ENCODE peak calls at places on chromosome 6, in seven cellular contexts. W is stomach; R is AML-193; P is HT1080; C is HTR-8/SVneo; U is activated T-helper 1 cell treated with anti-CD3 and anti-CD28 coated beads, Interleukin-12 subunit alpha, Interleukin-12 subunit beta, Interleukin-2, Interleukin-4 antibody, amounts not matched to agents 30 ng/mL and 10 ng/mL and 1 ng/mL, durations not matched to agents 14 hours and 24 hours and 36 hours; B is colonic mucosa. Z is an unnamed sample.

GRCh38 chr6:27479319-27480182 is 6.6 kb upstream of the ZNF184 start:
- DNase-seq in C (peak), R (peak), P (peak), W (peak), B (peak), U (peak), Z (peak)

GRCh38 chr6:149235130-149235561 is 82.4 kb upstream of the TAB2 start:
- DNase-seq in R (peak), U (no peak), P (peak), W (no peak), C (peak), B (peak), Z (no peak)

GRCh38 chr6:37209461-37210205 is 39.7 kb downstream of the PIM1 start:
- DNase-seq in P (no peak), W (no peak), R (no peak), U (peak), C (no peak), B (no peak), Z (no peak)

GRCh38 chr6:127100510-127101140 is 17.8 kb upstream of the RSPO3 start:
- DNase-seq in U (no peak), P (no peak), B (no peak), W (no peak), C (no peak), R (peak), Z (no peak)

GRCh38 chr6:126955621-126956020 is 162.8 kb upstream of the RSPO3 start:
- DNase-seq in B (no peak), P (no peak), R (no peak), U (no peak), C (no peak), W (no peak), Z (no peak)

GRCh38 chr6:156776470-156776840 is 723 bp upstream of the ARID1B start:
- DNase-seq in R (peak), P (no peak), B (peak), U (peak), C (no peak), W (no peak), Z (peak)

GRCh38 chr6:165615629-165616028 is 47.4 kb downstream of the PDE10A start:
- DNase-seq in R (no peak), W (no peak), P (peak), B (no peak), C (no peak), U (no peak), Z (no peak)

GRCh38 chr6:165972139-165972802 is 195.4 kb downstream of the TBXT start:
- DNase-seq in W (no peak), C (no peak), P (no peak), R (no peak), U (no peak), B (no peak), Z (no peak)

GRCh38 chr6:958531-958930 is 265.6 kb upstream of the EXOC2 start:
- DNase-seq in B (no peak), P (peak), C (no peak), W (no peak), R (no peak), U (no peak), Z (no peak)

GRCh38 chr6:10837009-10837691 is 1.2 kb downstream of the MAK start:
- DNase-seq in W (peak), R (no peak), B (peak), C (peak), P (peak), U (no peak), Z (no peak)

GRCh38 chr6:36851149-36851614 is 11.9 kb upstream of the CPNE5 start:
- DNase-seq in P (peak), W (peak), R (peak), U (peak), B (peak), C (peak), Z (no peak)

GRCh38 chr6:90194371-90194841 is 102.2 kb downstream of the BACH2 start:
- DNase-seq in W (no peak), C (no peak), B (no peak), R (no peak), P (peak), U (no peak), Z (no peak)

GRCh38 chr6:4129446-4129845 is 5.9 kb downstream of the ECI2 start:
- DNase-seq in U (no peak), R (no peak), P (peak), C (no peak), B (no peak), W (no peak), Z (no peak)

GRCh38 chr6:104829183-104829958 is 30.3 kb downstream of the HACE1 start:
- DNase-seq in C (no peak), B (no peak), P (no peak), U (no peak), R (no peak), W (no peak), Z (no peak)